ENCODE peak calls at places on chromosomes 3 and 15, in eight cellular contexts. One of them, this sample, is unnamed.
A peak's percentile ranks its signal among the peaks of the same experiment; 100 is the strongest.

GRCh38 chr15:63870403-63871209 is 36.9 kb upstream of the HERC1 start:
- DNase-seq in left cardiac atrium: peak; percentile 32
- DNase-seq in BE2C: no peak
- DNase-seq in stimulated activated CD8-positive, alpha-beta memory T cell treated with anti-CD3 and anti-CD28 coated beads, Interleukin-4, amount 100 ng/mL, for 4 hours: no peak
- DNase-seq in posterior cingulate gyrus: no peak
- DNase-seq in substantia nigra: no peak
- DNase-seq in HT-29: peak; percentile 67
- DNase-seq in glutamatergic neuron: no peak
- DNase-seq in this sample: peak; percentile 87

GRCh38 chr3:44048196-44048924 is 193.3 kb upstream of the TOPAZ1 start:
- DNase-seq in left cardiac atrium: no peak
- DNase-seq in BE2C: no peak
- DNase-seq in stimulated activated CD8-positive, alpha-beta memory T cell treated with anti-CD3 and anti-CD28 coated beads, Interleukin-4, amount 100 ng/mL, for 4 hours: no peak
- DNase-seq in posterior cingulate gyrus: no peak
- DNase-seq in substantia nigra: no peak
- DNase-seq in HT-29: no peak
- DNase-seq in glutamatergic neuron: no peak
- DNase-seq in this sample: peak; percentile 7

GRCh38 chr3:80424951-80425350 is 657.2 kb upstream of the ROBO1 start:
- DNase-seq in left cardiac atrium: no peak
- DNase-seq in BE2C: no peak
- DNase-seq in stimulated activated CD8-positive, alpha-beta memory T cell treated with anti-CD3 and anti-CD28 coated beads, Interleukin-4, amount 100 ng/mL, for 4 hours: no peak
- DNase-seq in posterior cingulate gyrus: no peak
- DNase-seq in substantia nigra: no peak
- DNase-seq in HT-29: no peak
- DNase-seq in glutamatergic neuron: no peak
- DNase-seq in this sample: no peak

GRCh38 chr15:49675051-49675450 is 54.2 kb downstream of the DTWD1 start:
- DNase-seq in left cardiac atrium: no peak
- DNase-seq in BE2C: no peak
- DNase-seq in stimulated activated CD8-positive, alpha-beta memory T cell treated with anti-CD3 and anti-CD28 coated beads, Interleukin-4, amount 100 ng/mL, for 4 hours: no peak
- DNase-seq in posterior cingulate gyrus: no peak
- DNase-seq in substantia nigra: no peak
- DNase-seq in HT-29: peak; percentile 55
- DNase-seq in glutamatergic neuron: no peak
- DNase-seq in this sample: peak; percentile 65

GRCh38 chr15:70524470-70524869 is 238.9 kb downstream of the UACA start:
- DNase-seq in left cardiac atrium: no peak
- DNase-seq in BE2C: no peak
- DNase-seq in stimulated activated CD8-positive, alpha-beta memory T cell treated with anti-CD3 and anti-CD28 coated beads, Interleukin-4, amount 100 ng/mL, for 4 hours: no peak
- DNase-seq in posterior cingulate gyrus: no peak
- DNase-seq in substantia nigra: no peak
- DNase-seq in HT-29: no peak
- DNase-seq in glutamatergic neuron: no peak
- DNase-seq in this sample: no peak

GRCh38 chr3:117633207-117633606 is 923.6 kb downstream of the TUSC7 start:
- DNase-seq in left cardiac atrium: no peak
- DNase-seq in BE2C: no peak
- DNase-seq in stimulated activated CD8-positive, alpha-beta memory T cell treated with anti-CD3 and anti-CD28 coated beads, Interleukin-4, amount 100 ng/mL, for 4 hours: no peak
- DNase-seq in posterior cingulate gyrus: no peak
- DNase-seq in substantia nigra: no peak
- DNase-seq in HT-29: no peak
- DNase-seq in glutamatergic neuron: no peak
- DNase-seq in this sample: no peak

GRCh38 chr15:31278544-31279220 is 48.0 kb upstream of the KLF13 start:
- DNase-seq in left cardiac atrium: no peak
- DNase-seq in BE2C: no peak
- DNase-seq in stimulated activated CD8-positive, alpha-beta memory T cell treated with anti-CD3 and anti-CD28 coated beads, Interleukin-4, amount 100 ng/mL, for 4 hours: no peak
- DNase-seq in posterior cingulate gyrus: no peak
- DNase-seq in substantia nigra: no peak
- DNase-seq in HT-29: no peak
- DNase-seq in glutamatergic neuron: no peak
- DNase-seq in this sample: no peak

GRCh38 chr3:197038604-197039003 is 9.0 kb upstream of the MELTF start:
- DNase-seq in left cardiac atrium: no peak
- DNase-seq in BE2C: no peak
- DNase-seq in stimulated activated CD8-positive, alpha-beta memory T cell treated with anti-CD3 and anti-CD28 coated beads, Interleukin-4, amount 100 ng/mL, for 4 hours: no peak
- DNase-seq in posterior cingulate gyrus: no peak
- DNase-seq in substantia nigra: no peak
- DNase-seq in HT-29: no peak
- DNase-seq in glutamatergic neuron: no peak
- DNase-seq in this sample: no peak

GRCh38 chr15:64351265-64351664 is 4.7 kb downstream of the CSNK1G1 start:
- DNase-seq in left cardiac atrium: no peak
- DNase-seq in BE2C: no peak
- DNase-seq in stimulated activated CD8-positive, alpha-beta memory T cell treated with anti-CD3 and anti-CD28 coated beads, Interleukin-4, amount 100 ng/mL, for 4 hours: no peak
- DNase-seq in posterior cingulate gyrus: no peak
- DNase-seq in substantia nigra: no peak
- DNase-seq in HT-29: no peak
- DNase-seq in glutamatergic neuron: no peak
- DNase-seq in this sample: no peak

GRCh38 chr15:70962084-70962483 is 69.5 kb downstream of the LRRC49 start:
- DNase-seq in left cardiac atrium: no peak
- DNase-seq in BE2C: no peak
- DNase-seq in stimulated activated CD8-positive, alpha-beta memory T cell treated with anti-CD3 and anti-CD28 coated beads, Interleukin-4, amount 100 ng/mL, for 4 hours: no peak
- DNase-seq in posterior cingulate gyrus: no peak
- DNase-seq in substantia nigra: no peak
- DNase-seq in HT-29: no peak
- DNase-seq in glutamatergic neuron: no peak
- DNase-seq in this sample: no peak

GRCh38 chr3:158725348-158725966 is 6.8 kb downstream of the RARRES1 start:
- DNase-seq in left cardiac atrium: peak; percentile 65
- DNase-seq in BE2C: no peak
- DNase-seq in stimulated activated CD8-positive, alpha-beta memory T cell treated with anti-CD3 and anti-CD28 coated beads, Interleukin-4, amount 100 ng/mL, for 4 hours: no peak
- DNase-seq in posterior cingulate gyrus: no peak
- DNase-seq in substantia nigra: no peak
- DNase-seq in HT-29: peak; percentile 52
- DNase-seq in glutamatergic neuron: no peak
- DNase-seq in this sample: peak; percentile 99

GRCh38 chr3:150106752-150107428 is 136.2 kb upstream of the PFN2 start:
- DNase-seq in left cardiac atrium: no peak
- DNase-seq in BE2C: peak; percentile 92
- DNase-seq in stimulated activated CD8-positive, alpha-beta memory T cell treated with anti-CD3 and anti-CD28 coated beads, Interleukin-4, amount 100 ng/mL, for 4 hours: no peak
- DNase-seq in posterior cingulate gyrus: no peak
- DNase-seq in substantia nigra: no peak
- DNase-seq in HT-29: no peak
- DNase-seq in glutamatergic neuron: peak; percentile 75
- DNase-seq in this sample: peak; percentile 76

GRCh38 chr3:172040976-172041963 is 1.9 kb downstream of the FNDC3B start:
- DNase-seq in left cardiac atrium: peak; percentile 28
- DNase-seq in BE2C: peak; percentile 28
- DNase-seq in stimulated activated CD8-positive, alpha-beta memory T cell treated with anti-CD3 and anti-CD28 coated beads, Interleukin-4, amount 100 ng/mL, for 4 hours: no peak
- DNase-seq in posterior cingulate gyrus: no peak
- DNase-seq in substantia nigra: no peak
- DNase-seq in HT-29: peak; percentile 62
- DNase-seq in glutamatergic neuron: no peak
- DNase-seq in this sample: peak; percentile 21

GRCh38 chr15:93249599-93249998 is 160.6 kb upstream of the RGMA start:
- DNase-seq in left cardiac atrium: no peak
- DNase-seq in BE2C: no peak
- DNase-seq in stimulated activated CD8-positive, alpha-beta memory T cell treated with anti-CD3 and anti-CD28 coated beads, Interleukin-4, amount 100 ng/mL, for 4 hours: no peak
- DNase-seq in posterior cingulate gyrus: no peak
- DNase-seq in substantia nigra: no peak
- DNase-seq in HT-29: no peak
- DNase-seq in glutamatergic neuron: no peak
- DNase-seq in this sample: no peak

GRCh38 chr3:184791134-184791533 is 20.8 kb upstream of the VPS8 start:
- DNase-seq in left cardiac atrium: no peak
- DNase-seq in BE2C: no peak
- DNase-seq in stimulated activated CD8-positive, alpha-beta memory T cell treated with anti-CD3 and anti-CD28 coated beads, Interleukin-4, amount 100 ng/mL, for 4 hours: no peak
- DNase-seq in posterior cingulate gyrus: no peak
- DNase-seq in substantia nigra: no peak
- DNase-seq in HT-29: no peak
- DNase-seq in glutamatergic neuron: no peak
- DNase-seq in this sample: no peak

GRCh38 chr3:8777978-8778267 is 8.5 kb upstream of the OXTR start:
- DNase-seq in left cardiac atrium: no peak
- DNase-seq in BE2C: no peak
- DNase-seq in stimulated activated CD8-positive, alpha-beta memory T cell treated with anti-CD3 and anti-CD28 coated beads, Interleukin-4, amount 100 ng/mL, for 4 hours: no peak
- DNase-seq in posterior cingulate gyrus: no peak
- DNase-seq in substantia nigra: no peak
- DNase-seq in HT-29: no peak
- DNase-seq in glutamatergic neuron: no peak
- DNase-seq in this sample: no peak

GRCh38 chr3:65955792-65956477 is 82.8 kb downstream of the MAGI1 start:
- DNase-seq in left cardiac atrium: no peak
- DNase-seq in BE2C: no peak
- DNase-seq in stimulated activated CD8-positive, alpha-beta memory T cell treated with anti-CD3 and anti-CD28 coated beads, Interleukin-4, amount 100 ng/mL, for 4 hours: no peak
- DNase-seq in posterior cingulate gyrus: no peak
- DNase-seq in substantia nigra: no peak
- DNase-seq in HT-29: no peak
- DNase-seq in glutamatergic neuron: no peak
- DNase-seq in this sample: peak; percentile 81

GRCh38 chr15:97037080-97037479 is 706.6 kb downstream of the NR2F2 start:
- DNase-seq in left cardiac atrium: no peak
- DNase-seq in BE2C: no peak
- DNase-seq in stimulated activated CD8-positive, alpha-beta memory T cell treated with anti-CD3 and anti-CD28 coated beads, Interleukin-4, amount 100 ng/mL, for 4 hours: no peak
- DNase-seq in posterior cingulate gyrus: no peak
- DNase-seq in substantia nigra: no peak
- DNase-seq in HT-29: no peak
- DNase-seq in glutamatergic neuron: no peak
- DNase-seq in this sample: peak; percentile 81

GRCh38 chr15:68379759-68380290 is 52.1 kb downstream of the ITGA11 start:
- DNase-seq in left cardiac atrium: no peak
- DNase-seq in BE2C: peak; percentile 0
- DNase-seq in stimulated activated CD8-positive, alpha-beta memory T cell treated with anti-CD3 and anti-CD28 coated beads, Interleukin-4, amount 100 ng/mL, for 4 hours: no peak
- DNase-seq in posterior cingulate gyrus: no peak
- DNase-seq in substantia nigra: no peak
- DNase-seq in HT-29: no peak
- DNase-seq in glutamatergic neuron: no peak
- DNase-seq in this sample: no peak

GRCh38 chr3:107870989-107871638 is 219.7 kb downstream of the CD47 start:
- DNase-seq in left cardiac atrium: no peak
- DNase-seq in BE2C: no peak
- DNase-seq in stimulated activated CD8-positive, alpha-beta memory T cell treated with anti-CD3 and anti-CD28 coated beads, Interleukin-4, amount 100 ng/mL, for 4 hours: no peak
- DNase-seq in posterior cingulate gyrus: no peak
- DNase-seq in substantia nigra: no peak
- DNase-seq in HT-29: no peak
- DNase-seq in glutamatergic neuron: no peak
- DNase-seq in this sample: no peak

GRCh38 chr3:119294889-119295769 is 946 bp downstream of the ARHGAP31 start:
- DNase-seq in left cardiac atrium: peak; percentile 43
- DNase-seq in BE2C: peak; percentile 43
- DNase-seq in stimulated activated CD8-positive, alpha-beta memory T cell treated with anti-CD3 and anti-CD28 coated beads, Interleukin-4, amount 100 ng/mL, for 4 hours: peak; percentile 33
- DNase-seq in posterior cingulate gyrus: peak; percentile 32
- DNase-seq in substantia nigra: no peak
- DNase-seq in HT-29: peak; percentile 18
- DNase-seq in glutamatergic neuron: peak; percentile 33
- DNase-seq in this sample: peak; percentile 36

GRCh38 chr15:85925649-85926237 is 131.0 kb upstream of the KLHL25 start:
- DNase-seq in left cardiac atrium: no peak
- DNase-seq in BE2C: no peak
- DNase-seq in stimulated activated CD8-positive, alpha-beta memory T cell treated with anti-CD3 and anti-CD28 coated beads, Interleukin-4, amount 100 ng/mL, for 4 hours: no peak
- DNase-seq in posterior cingulate gyrus: no peak
- DNase-seq in substantia nigra: no peak
- DNase-seq in HT-29: no peak
- DNase-seq in glutamatergic neuron: no peak
- DNase-seq in this sample: no peak

GRCh38 chr3:124413989-124414598 is 316.2 kb upstream of the UMPS start:
- DNase-seq in left cardiac atrium: no peak
- DNase-seq in BE2C: peak; percentile 82
- DNase-seq in stimulated activated CD8-positive, alpha-beta memory T cell treated with anti-CD3 and anti-CD28 coated beads, Interleukin-4, amount 100 ng/mL, for 4 hours: no peak
- DNase-seq in posterior cingulate gyrus: no peak
- DNase-seq in substantia nigra: peak; percentile 22
- DNase-seq in HT-29: no peak
- DNase-seq in glutamatergic neuron: no peak
- DNase-seq in this sample: no peak

GRCh38 chr3:149454746-149455145 is 19.8 kb upstream of the TM4SF4 start:
- DNase-seq in left cardiac atrium: no peak
- DNase-seq in BE2C: no peak
- DNase-seq in stimulated activated CD8-positive, alpha-beta memory T cell treated with anti-CD3 and anti-CD28 coated beads, Interleukin-4, amount 100 ng/mL, for 4 hours: no peak
- DNase-seq in posterior cingulate gyrus: no peak
- DNase-seq in substantia nigra: no peak
- DNase-seq in HT-29: no peak
- DNase-seq in glutamatergic neuron: no peak
- DNase-seq in this sample: no peak

GRCh38 chr15:100686021-100686724 is 83.8 kb downstream of the ASB7 start:
- DNase-seq in left cardiac atrium: peak; percentile 55
- DNase-seq in BE2C: no peak
- DNase-seq in stimulated activated CD8-positive, alpha-beta memory T cell treated with anti-CD3 and anti-CD28 coated beads, Interleukin-4, amount 100 ng/mL, for 4 hours: no peak
- DNase-seq in posterior cingulate gyrus: no peak
- DNase-seq in substantia nigra: no peak
- DNase-seq in HT-29: no peak
- DNase-seq in glutamatergic neuron: no peak
- DNase-seq in this sample: no peak

GRCh38 chr15:89461386-89461785 is 35.0 kb downstream of the RHCG start:
- DNase-seq in left cardiac atrium: no peak
- DNase-seq in BE2C: no peak
- DNase-seq in stimulated activated CD8-positive, alpha-beta memory T cell treated with anti-CD3 and anti-CD28 coated beads, Interleukin-4, amount 100 ng/mL, for 4 hours: no peak
- DNase-seq in posterior cingulate gyrus: no peak
- DNase-seq in substantia nigra: no peak
- DNase-seq in HT-29: no peak
- DNase-seq in glutamatergic neuron: no peak
- DNase-seq in this sample: no peak

GRCh38 chr3:119469378-119470189 is 821 bp downstream of the POGLUT1 start:
- DNase-seq in left cardiac atrium: no peak
- DNase-seq in BE2C: no peak
- DNase-seq in stimulated activated CD8-positive, alpha-beta memory T cell treated with anti-CD3 and anti-CD28 coated beads, Interleukin-4, amount 100 ng/mL, for 4 hours: no peak
- DNase-seq in posterior cingulate gyrus: no peak
- DNase-seq in substantia nigra: no peak
- DNase-seq in HT-29: no peak
- DNase-seq in glutamatergic neuron: no peak
- DNase-seq in this sample: peak; percentile 4

GRCh38 chr3:194284351-194284750 is 66.8 kb downstream of the CPN2 start:
- DNase-seq in left cardiac atrium: no peak
- DNase-seq in BE2C: no peak
- DNase-seq in stimulated activated CD8-positive, alpha-beta memory T cell treated with anti-CD3 and anti-CD28 coated beads, Interleukin-4, amount 100 ng/mL, for 4 hours: no peak
- DNase-seq in posterior cingulate gyrus: no peak
- DNase-seq in substantia nigra: no peak
- DNase-seq in HT-29: no peak
- DNase-seq in glutamatergic neuron: peak; percentile 0
- DNase-seq in this sample: no peak

GRCh38 chr3:97949110-97949485 is 23.1 kb downstream of the RIOX2 start:
- DNase-seq in left cardiac atrium: no peak
- DNase-seq in BE2C: no peak
- DNase-seq in stimulated activated CD8-positive, alpha-beta memory T cell treated with anti-CD3 and anti-CD28 coated beads, Interleukin-4, amount 100 ng/mL, for 4 hours: no peak
- DNase-seq in posterior cingulate gyrus: no peak
- DNase-seq in substantia nigra: no peak
- DNase-seq in HT-29: no peak
- DNase-seq in glutamatergic neuron: no peak
- DNase-seq in this sample: no peak

GRCh38 chr3:105865867-105866350 is 2.9 kb downstream of the CBLB start:
- DNase-seq in left cardiac atrium: no peak
- DNase-seq in BE2C: no peak
- DNase-seq in stimulated activated CD8-positive, alpha-beta memory T cell treated with anti-CD3 and anti-CD28 coated beads, Interleukin-4, amount 100 ng/mL, for 4 hours: no peak
- DNase-seq in posterior cingulate gyrus: no peak
- DNase-seq in substantia nigra: no peak
- DNase-seq in HT-29: no peak
- DNase-seq in glutamatergic neuron: no peak
- DNase-seq in this sample: no peak

GRCh38 chr3:68249265-68249664 is 594.9 kb upstream of the SUCLG2 start:
- DNase-seq in left cardiac atrium: no peak
- DNase-seq in BE2C: no peak
- DNase-seq in stimulated activated CD8-positive, alpha-beta memory T cell treated with anti-CD3 and anti-CD28 coated beads, Interleukin-4, amount 100 ng/mL, for 4 hours: no peak
- DNase-seq in posterior cingulate gyrus: no peak
- DNase-seq in substantia nigra: no peak
- DNase-seq in HT-29: no peak
- DNase-seq in glutamatergic neuron: no peak
- DNase-seq in this sample: no peak

GRCh38 chr3:177452487-177452886 is 255.2 kb upstream of the TBL1XR1 start:
- DNase-seq in left cardiac atrium: no peak
- DNase-seq in BE2C: no peak
- DNase-seq in stimulated activated CD8-positive, alpha-beta memory T cell treated with anti-CD3 and anti-CD28 coated beads, Interleukin-4, amount 100 ng/mL, for 4 hours: no peak
- DNase-seq in posterior cingulate gyrus: no peak
- DNase-seq in substantia nigra: no peak
- DNase-seq in HT-29: no peak
- DNase-seq in glutamatergic neuron: no peak
- DNase-seq in this sample: peak; percentile 85

GRCh38 chr3:170007031-170007663 is 30.6 kb upstream of the GPR160 start:
- DNase-seq in left cardiac atrium: no peak
- DNase-seq in BE2C: no peak
- DNase-seq in stimulated activated CD8-positive, alpha-beta memory T cell treated with anti-CD3 and anti-CD28 coated beads, Interleukin-4, amount 100 ng/mL, for 4 hours: no peak
- DNase-seq in posterior cingulate gyrus: no peak
- DNase-seq in substantia nigra: no peak
- DNase-seq in HT-29: no peak
- DNase-seq in glutamatergic neuron: no peak
- DNase-seq in this sample: peak; percentile 49

GRCh38 chr3:85821130-85821756 is 862.5 kb downstream of the CADM2 start:
- DNase-seq in left cardiac atrium: no peak
- DNase-seq in BE2C: peak; percentile 60
- DNase-seq in stimulated activated CD8-positive, alpha-beta memory T cell treated with anti-CD3 and anti-CD28 coated beads, Interleukin-4, amount 100 ng/mL, for 4 hours: no peak
- DNase-seq in posterior cingulate gyrus: no peak
- DNase-seq in substantia nigra: peak; percentile 6
- DNase-seq in HT-29: peak; percentile 23
- DNase-seq in glutamatergic neuron: peak; percentile 60
- DNase-seq in this sample: peak; percentile 4